ENCODE peak calls at places on chromosomes 1 and 21, in five cellular contexts. One of them, this sample, is unnamed.

GRCh38 chr1:166343276-166343675 is 176.5 kb upstream of the FAM78B start:
- DNase-seq in mammary epithelial cell: no peak
- DNase-seq in fibroblast of lung: no peak
- DNase-seq in CD8-positive, alpha-beta memory T cell: no peak
- DNase-seq in right atrium auricular region: no peak
- DNase-seq in this sample: no peak

GRCh38 chr21:16241500-16241963 is 511.8 kb downstream of the USP25 start:
- DNase-seq in mammary epithelial cell: no peak
- DNase-seq in fibroblast of lung: no peak
- DNase-seq in CD8-positive, alpha-beta memory T cell: no peak
- DNase-seq in right atrium auricular region: no peak
- DNase-seq in this sample: no peak

GRCh38 chr1:223840254-223840653 is 5.5 kb downstream of the TP53BP2 start:
- DNase-seq in mammary epithelial cell: no peak
- DNase-seq in fibroblast of lung: no peak
- DNase-seq in CD8-positive, alpha-beta memory T cell: no peak
- DNase-seq in right atrium auricular region: no peak
- DNase-seq in this sample: no peak

GRCh38 chr1:67880056-67880601 is 46.9 kb upstream of the GNG12 start:
- DNase-seq in mammary epithelial cell: peak; percentile 49
- DNase-seq in fibroblast of lung: peak; percentile 83
- DNase-seq in CD8-positive, alpha-beta memory T cell: no peak
- DNase-seq in right atrium auricular region: no peak
- DNase-seq in this sample: no peak

GRCh38 chr1:18907021-18907913 is 4.9 kb upstream of the ALDH4A1 start:
- DNase-seq in mammary epithelial cell: no peak
- DNase-seq in fibroblast of lung: peak; percentile 74
- DNase-seq in CD8-positive, alpha-beta memory T cell: peak; percentile 74
- DNase-seq in right atrium auricular region: peak; percentile 77
- DNase-seq in this sample: peak; percentile 37

GRCh38 chr1:205304695-205305070 is 16.9 kb downstream of the NUAK2 start:
- DNase-seq in mammary epithelial cell: no peak
- DNase-seq in fibroblast of lung: no peak
- DNase-seq in CD8-positive, alpha-beta memory T cell: no peak
- DNase-seq in right atrium auricular region: no peak
- DNase-seq in this sample: no peak

GRCh38 chr1:175394739-175395138 is 202.2 kb upstream of the KIAA0040 start:
- DNase-seq in mammary epithelial cell: no peak
- DNase-seq in fibroblast of lung: no peak
- DNase-seq in CD8-positive, alpha-beta memory T cell: no peak
- DNase-seq in right atrium auricular region: no peak
- DNase-seq in this sample: no peak

GRCh38 chr1:54167422-54168139 is 14.8 kb upstream of the CDCP2 start:
- DNase-seq in mammary epithelial cell: peak; percentile 92
- DNase-seq in fibroblast of lung: peak; percentile 20
- DNase-seq in CD8-positive, alpha-beta memory T cell: peak; percentile 25
- DNase-seq in right atrium auricular region: no peak
- DNase-seq in this sample: no peak

GRCh38 chr1:205656236-205656635 is 24.1 kb downstream of the SLC45A3 start:
- DNase-seq in mammary epithelial cell: no peak
- DNase-seq in fibroblast of lung: peak; percentile 32
- DNase-seq in CD8-positive, alpha-beta memory T cell: no peak
- DNase-seq in right atrium auricular region: no peak
- DNase-seq in this sample: no peak

GRCh38 chr21:45104560-45104959 is 30.2 kb downstream of the ADARB1 start:
- DNase-seq in mammary epithelial cell: peak; percentile 53
- DNase-seq in fibroblast of lung: no peak
- DNase-seq in CD8-positive, alpha-beta memory T cell: no peak
- DNase-seq in right atrium auricular region: no peak
- DNase-seq in this sample: peak; percentile 10

GRCh38 chr21:38441153-38441552 is 57.1 kb downstream of the ERG start:
- DNase-seq in mammary epithelial cell: no peak
- DNase-seq in fibroblast of lung: no peak
- DNase-seq in CD8-positive, alpha-beta memory T cell: no peak
- DNase-seq in right atrium auricular region: no peak
- DNase-seq in this sample: no peak

GRCh38 chr1:181583598-181583997 is 100.3 kb downstream of the CACNA1E start:
- DNase-seq in mammary epithelial cell: no peak
- DNase-seq in fibroblast of lung: no peak
- DNase-seq in CD8-positive, alpha-beta memory T cell: no peak
- DNase-seq in right atrium auricular region: no peak
- DNase-seq in this sample: no peak

GRCh38 chr1:29631361-29631760 is 395.0 kb downstream of the PTPRU start:
- DNase-seq in mammary epithelial cell: no peak
- DNase-seq in fibroblast of lung: peak; percentile 26
- DNase-seq in CD8-positive, alpha-beta memory T cell: no peak
- DNase-seq in right atrium auricular region: no peak
- DNase-seq in this sample: no peak

GRCh38 chr1:25744636-25745425 is 55.2 kb upstream of the SELENON start:
- DNase-seq in mammary epithelial cell: no peak
- DNase-seq in fibroblast of lung: no peak
- DNase-seq in CD8-positive, alpha-beta memory T cell: no peak
- DNase-seq in right atrium auricular region: no peak
- DNase-seq in this sample: no peak

GRCh38 chr1:5911157-5911556 is 81.1 kb downstream of the NPHP4 start:
- DNase-seq in mammary epithelial cell: no peak
- DNase-seq in fibroblast of lung: no peak
- DNase-seq in CD8-positive, alpha-beta memory T cell: no peak
- DNase-seq in right atrium auricular region: no peak
- DNase-seq in this sample: no peak

DNA sequence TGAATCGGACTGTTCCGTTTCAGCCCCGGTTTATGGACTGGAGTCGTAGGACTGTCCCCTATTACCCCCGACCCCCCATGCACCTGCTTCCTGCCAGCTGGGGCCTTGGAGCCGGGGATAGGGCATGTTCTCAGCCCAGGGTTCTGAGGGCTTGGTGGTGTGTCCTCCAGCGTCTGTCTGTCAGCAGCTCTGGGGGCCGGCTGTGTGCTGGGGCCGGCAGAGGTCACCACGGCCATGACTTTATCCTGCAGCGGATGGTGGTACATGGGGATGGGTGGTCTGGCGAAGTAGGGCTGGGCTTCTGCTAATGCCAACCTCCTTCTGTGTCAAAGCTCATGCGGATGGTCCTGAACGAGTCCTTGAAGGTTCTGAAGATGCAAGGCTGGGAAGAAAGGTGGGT is 5.5 kb downstream of the RRP1 start:
- DNase-seq in mammary epithelial cell: no peak
- DNase-seq in fibroblast of lung: no peak
- DNase-seq in CD8-positive, alpha-beta memory T cell: no peak
- DNase-seq in right atrium auricular region: no peak
- DNase-seq in this sample: no peak
- H3K4me1 ChIP-seq in mammary epithelial cell: peaks cover 8% of the 10 kb centered on the region
- H3K4me1 ChIP-seq in fibroblast of lung: peaks cover 5% of the 10 kb centered on the region
- H3K4me1 ChIP-seq in CD8-positive, alpha-beta memory T cell: peaks cover 12% of the 10 kb centered on the region
- H3K4me1 ChIP-seq in right atrium auricular region: no peaks in the 10 kb centered on the region
- H3K4me1 ChIP-seq in this sample: peaks cover 9% of the 10 kb centered on the region

DNA sequence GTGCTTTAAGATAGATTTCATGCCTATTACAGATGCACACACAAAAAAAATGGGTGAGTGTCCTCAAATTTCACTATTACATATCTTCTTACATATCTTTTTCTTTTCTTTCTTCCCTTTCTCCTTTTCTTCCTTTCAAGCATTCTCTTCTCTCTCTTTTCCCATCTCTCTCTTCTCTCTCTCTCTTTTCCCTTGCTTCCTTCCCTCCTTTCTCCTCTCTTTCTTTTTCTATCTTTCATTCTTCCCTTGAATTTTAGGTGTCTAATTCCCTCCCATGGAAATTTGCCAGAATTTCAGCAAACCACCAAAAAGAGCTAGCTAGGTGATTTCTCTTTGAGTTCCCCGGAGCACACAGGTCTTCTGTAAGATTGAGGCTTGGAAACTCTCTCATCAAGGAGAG is 395.3 kb upstream of the RUNX1 start:
- DNase-seq in mammary epithelial cell: no peak
- DNase-seq in fibroblast of lung: no peak
- DNase-seq in CD8-positive, alpha-beta memory T cell: no peak
- DNase-seq in right atrium auricular region: no peak
- DNase-seq in this sample: no peak
- H3K4me3 ChIP-seq in mammary epithelial cell: no peak overlapping the region
- H3K4me3 ChIP-seq in fibroblast of lung: no peak overlapping the region
- H3K4me3 ChIP-seq in CD8-positive, alpha-beta memory T cell: no peak overlapping the region
- H3K4me3 ChIP-seq in right atrium auricular region: no peak overlapping the region
- H3K4me3 ChIP-seq in this sample: no peak overlapping the region

DNA sequence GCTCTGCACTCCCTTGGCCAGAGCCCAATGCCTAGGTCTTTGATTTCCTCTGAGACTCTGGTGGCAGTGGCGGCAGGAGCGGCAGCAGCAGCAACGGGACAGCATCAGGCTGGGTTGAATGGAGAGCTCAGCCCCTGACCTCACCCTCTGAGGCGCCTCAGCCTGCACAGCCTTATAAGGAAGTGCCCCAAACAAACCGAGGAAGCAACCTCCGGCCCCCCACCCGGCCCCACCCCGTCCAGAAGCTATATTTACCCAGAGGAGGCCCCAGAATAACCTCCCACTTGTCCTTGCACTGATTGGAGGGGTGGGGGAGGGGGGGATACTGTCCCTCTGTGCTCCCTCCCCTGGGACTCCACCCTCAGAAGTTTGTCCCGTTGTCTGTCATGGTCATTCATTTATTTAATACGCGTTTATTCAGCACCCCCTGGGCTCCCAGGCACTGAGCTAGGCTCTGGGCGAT is 12.2 kb downstream of the NES start:
- DNase-seq in mammary epithelial cell: no peak
- DNase-seq in fibroblast of lung: peak; percentile 57
- DNase-seq in CD8-positive, alpha-beta memory T cell: no peak
- DNase-seq in right atrium auricular region: peak; percentile 82
- DNase-seq in this sample: no peak
- H3K4me1 ChIP-seq in mammary epithelial cell: peaks cover 24% of the 10 kb centered on the region
- H3K4me1 ChIP-seq in fibroblast of lung: peaks cover 65% of the 10 kb centered on the region
- H3K4me1 ChIP-seq in CD8-positive, alpha-beta memory T cell: peaks cover 23% of the 10 kb centered on the region
- H3K4me1 ChIP-seq in right atrium auricular region: no peaks in the 10 kb centered on the region
- H3K4me1 ChIP-seq in this sample: peaks cover 24% of the 10 kb centered on the region

DNA sequence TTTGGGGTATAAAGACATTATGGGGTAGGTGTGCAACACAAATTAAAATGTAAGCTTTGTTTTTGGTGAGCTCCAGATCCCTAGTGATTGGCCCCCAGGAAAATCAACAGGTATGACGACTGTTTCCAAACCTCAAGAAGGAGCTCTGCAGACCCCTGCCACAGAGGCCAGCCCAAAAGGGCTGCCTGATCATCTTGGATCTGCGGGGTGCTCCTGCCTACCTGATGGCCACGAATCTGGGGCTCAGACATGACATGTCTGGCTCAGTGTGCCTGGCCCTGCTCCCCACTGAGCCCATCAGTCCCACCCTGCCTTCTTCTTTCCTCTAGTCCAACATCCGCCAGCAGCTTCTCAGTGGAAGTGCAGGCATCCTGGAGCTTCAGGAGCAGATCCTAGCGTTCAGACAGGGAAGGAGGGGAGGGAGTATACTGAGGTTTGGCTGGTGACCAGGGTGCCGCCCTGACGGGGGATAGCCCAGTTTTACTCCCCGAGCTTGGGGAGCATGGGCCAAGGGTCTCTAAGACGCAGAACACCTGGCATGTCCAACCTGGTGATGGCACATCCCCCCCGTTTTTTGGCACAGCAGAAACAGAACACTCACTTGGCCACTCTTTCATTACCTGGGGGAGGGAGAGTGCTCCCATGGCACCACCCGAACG is 31.8 kb downstream of the ZNF496 start:
- DNase-seq in mammary epithelial cell: no peak
- DNase-seq in fibroblast of lung: no peak
- DNase-seq in CD8-positive, alpha-beta memory T cell: no peak
- DNase-seq in right atrium auricular region: no peak
- DNase-seq in this sample: no peak
- H3K4me3 ChIP-seq in mammary epithelial cell: no peak overlapping the region
- H3K4me3 ChIP-seq in fibroblast of lung: no peak overlapping the region
- H3K4me3 ChIP-seq in CD8-positive, alpha-beta memory T cell: no peak overlapping the region
- H3K4me3 ChIP-seq in right atrium auricular region: no peak overlapping the region
- H3K4me3 ChIP-seq in this sample: no peak overlapping the region

DNA sequence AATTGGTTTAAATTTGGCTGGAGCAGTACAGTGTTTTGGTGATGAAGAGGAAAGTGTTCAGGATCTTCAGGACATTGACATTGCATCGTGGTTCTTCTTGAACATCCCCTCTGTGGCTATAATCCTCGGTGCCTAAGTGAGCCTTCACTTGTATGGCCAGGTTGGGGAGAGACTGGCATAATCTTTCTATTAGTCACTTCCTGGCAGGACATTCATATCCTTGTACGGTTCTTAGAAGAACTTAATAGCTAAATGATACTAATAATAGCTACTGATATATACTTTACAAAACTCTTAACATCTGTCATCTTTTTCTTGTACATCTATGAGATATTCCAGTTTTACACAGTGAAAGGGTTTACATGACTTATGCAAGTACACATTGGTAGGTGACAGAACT is 35.8 kb downstream of the CELF3 start:
- DNase-seq in mammary epithelial cell: peak; percentile 78
- DNase-seq in fibroblast of lung: peak; percentile 82
- DNase-seq in CD8-positive, alpha-beta memory T cell: no peak
- DNase-seq in right atrium auricular region: no peak
- DNase-seq in this sample: no peak
- H3K4me1 ChIP-seq in mammary epithelial cell: peaks cover 17% of the 10 kb centered on the region
- H3K4me1 ChIP-seq in fibroblast of lung: no peaks in the 10 kb centered on the region
- H3K4me1 ChIP-seq in CD8-positive, alpha-beta memory T cell: no peaks in the 10 kb centered on the region
- H3K4me1 ChIP-seq in right atrium auricular region: no peaks in the 10 kb centered on the region
- H3K4me1 ChIP-seq in this sample: no peaks in the 10 kb centered on the region

GRCh38 chr1:230148194-230148581 is 81.2 kb downstream of the GALNT2 start:
- DNase-seq in mammary epithelial cell: no peak
- DNase-seq in fibroblast of lung: no peak
- DNase-seq in CD8-positive, alpha-beta memory T cell: no peak
- DNase-seq in right atrium auricular region: no peak
- DNase-seq in this sample: no peak

GRCh38 chr1:230147253-230148193 is 80.5 kb downstream of the GALNT2 start:
- DNase-seq in mammary epithelial cell: no peak
- DNase-seq in fibroblast of lung: no peak
- DNase-seq in CD8-positive, alpha-beta memory T cell: no peak
- DNase-seq in right atrium auricular region: no peak
- DNase-seq in this sample: no peak

GRCh38 chr1:230145505-230145899 is 78.5 kb downstream of the GALNT2 start:
- DNase-seq in mammary epithelial cell: no peak
- DNase-seq in fibroblast of lung: no peak
- DNase-seq in CD8-positive, alpha-beta memory T cell: no peak
- DNase-seq in right atrium auricular region: no peak
- DNase-seq in this sample: no peak

GRCh38 chr1:230145953-230146476 is 79.0 kb downstream of the GALNT2 start:
- DNase-seq in mammary epithelial cell: no peak
- DNase-seq in fibroblast of lung: no peak
- DNase-seq in CD8-positive, alpha-beta memory T cell: no peak
- DNase-seq in right atrium auricular region: no peak
- DNase-seq in this sample: no peak

DNA sequence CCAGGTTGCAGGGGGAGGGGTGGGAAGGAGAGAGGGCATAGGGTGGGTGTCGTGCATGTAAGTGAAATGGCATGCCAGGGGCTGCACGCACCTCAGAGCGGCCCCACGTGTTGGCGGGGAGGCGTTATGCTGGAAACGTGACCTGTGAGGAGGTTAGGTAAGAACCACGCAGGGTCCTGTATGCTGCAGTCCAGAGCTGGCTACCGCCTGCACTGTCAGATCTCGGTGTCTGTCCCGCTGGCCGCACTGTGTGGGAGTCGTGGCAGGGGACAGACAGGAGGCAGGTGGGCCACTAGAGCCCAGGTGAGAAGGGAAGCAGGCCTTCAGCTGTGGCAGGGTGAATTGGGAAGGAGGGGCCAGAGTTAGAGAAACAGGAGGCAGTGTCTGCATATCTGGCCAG is 79.7 kb downstream of the GALNT2 start:
- DNase-seq in mammary epithelial cell: no peak
- DNase-seq in fibroblast of lung: no peak
- DNase-seq in CD8-positive, alpha-beta memory T cell: no peak
- DNase-seq in right atrium auricular region: no peak
- DNase-seq in this sample: no peak
- H3K4me3 ChIP-seq in mammary epithelial cell: no peak overlapping the region
- H3K4me3 ChIP-seq in fibroblast of lung: no peak overlapping the region
- H3K4me3 ChIP-seq in CD8-positive, alpha-beta memory T cell: no peak overlapping the region
- H3K4me3 ChIP-seq in right atrium auricular region: no peak overlapping the region
- H3K4me3 ChIP-seq in this sample: no peak overlapping the region

GRCh38 chr1:171434717-171435346 is 50.5 kb upstream of the PRRC2C start:
- DNase-seq in mammary epithelial cell: peak; percentile 69
- DNase-seq in fibroblast of lung: peak; percentile 88
- DNase-seq in CD8-positive, alpha-beta memory T cell: no peak
- DNase-seq in right atrium auricular region: peak; percentile 73
- DNase-seq in this sample: no peak
- H3K4me1 ChIP-seq in mammary epithelial cell: peaks cover 33% of the 10 kb centered on the region
- H3K4me1 ChIP-seq in fibroblast of lung: peaks cover 11% of the 10 kb centered on the region
- H3K4me1 ChIP-seq in CD8-positive, alpha-beta memory T cell: peaks cover 7% of the 10 kb centered on the region
- H3K4me1 ChIP-seq in right atrium auricular region: no peaks in the 10 kb centered on the region
- H3K4me1 ChIP-seq in this sample: peaks cover 10% of the 10 kb centered on the region